ENCODE peak calls at places on chromosome 19, in nine cellular contexts. One of them, this sample, is unnamed.

GRCh38 chr19:16068696-16069259 is 7.5 kb upstream of the TPM4 start:
- DNase-seq in testis: no peak
- DNase-seq in bronchial epithelial cell: no peak
- DNase-seq in NCI-H1105: no peak
- DNase-seq in fibroblast of lung: peak; percentile 46
- DNase-seq in activated naive CD4-positive, alpha-beta T cell: no peak
- DNase-seq in stimulated activated CD4-positive, alpha-beta T cell treated with anti-CD3 and anti-CD28 coated beads, Interleukin-1b, Interleukin-23, amount 100 ng/mL, for 1 hour: no peak
- DNase-seq in hepatocyte: no peak
- DNase-seq in KG1: no peak
- DNase-seq in this sample: no peak

GRCh38 chr19:40398417-40399056 is 8.6 kb upstream of the HIPK4 start:
- DNase-seq in testis: peak; percentile 69
- DNase-seq in bronchial epithelial cell: peak; percentile 61
- DNase-seq in NCI-H1105: peak; percentile 7
- DNase-seq in fibroblast of lung: peak; percentile 55
- DNase-seq in activated naive CD4-positive, alpha-beta T cell: peak; percentile 9
- DNase-seq in stimulated activated CD4-positive, alpha-beta T cell treated with anti-CD3 and anti-CD28 coated beads, Interleukin-1b, Interleukin-23, amount 100 ng/mL, for 1 hour: no peak
- DNase-seq in hepatocyte: peak; percentile 50
- DNase-seq in KG1: no peak
- DNase-seq in this sample: peak; percentile 20

GRCh38 chr19:4051175-4052101 is 15.3 kb downstream of the ZBTB7A start:
- DNase-seq in testis: no peak
- DNase-seq in bronchial epithelial cell: peak; percentile 68
- DNase-seq in NCI-H1105: no peak
- DNase-seq in fibroblast of lung: peak; percentile 55
- DNase-seq in activated naive CD4-positive, alpha-beta T cell: no peak
- DNase-seq in stimulated activated CD4-positive, alpha-beta T cell treated with anti-CD3 and anti-CD28 coated beads, Interleukin-1b, Interleukin-23, amount 100 ng/mL, for 1 hour: no peak
- DNase-seq in hepatocyte: peak; percentile 66
- DNase-seq in KG1: no peak
- DNase-seq in this sample: no peak

GRCh38 chr19:35083678-35084077 is 31.9 kb upstream of the FXYD3 start:
- DNase-seq in testis: no peak
- DNase-seq in bronchial epithelial cell: no peak
- DNase-seq in NCI-H1105: no peak
- DNase-seq in fibroblast of lung: no peak
- DNase-seq in activated naive CD4-positive, alpha-beta T cell: no peak
- DNase-seq in stimulated activated CD4-positive, alpha-beta T cell treated with anti-CD3 and anti-CD28 coated beads, Interleukin-1b, Interleukin-23, amount 100 ng/mL, for 1 hour: no peak
- DNase-seq in hepatocyte: no peak
- DNase-seq in KG1: no peak
- DNase-seq in this sample: no peak

GRCh38 chr19:17079710-17080440 is 4.3 kb downstream of the MYO9B start:
- DNase-seq in testis: peak; percentile 74
- DNase-seq in bronchial epithelial cell: peak; percentile 97
- DNase-seq in NCI-H1105: no peak
- DNase-seq in fibroblast of lung: peak; percentile 99
- DNase-seq in activated naive CD4-positive, alpha-beta T cell: peak; percentile 19
- DNase-seq in stimulated activated CD4-positive, alpha-beta T cell treated with anti-CD3 and anti-CD28 coated beads, Interleukin-1b, Interleukin-23, amount 100 ng/mL, for 1 hour: peak; percentile 36
- DNase-seq in hepatocyte: peak; percentile 80
- DNase-seq in KG1: no peak
- DNase-seq in this sample: no peak

GRCh38 chr19:3358919-3359849 is 7.2 kb upstream of the NFIC start:
- DNase-seq in testis: peak; percentile 61
- DNase-seq in bronchial epithelial cell: no peak
- DNase-seq in NCI-H1105: no peak
- DNase-seq in fibroblast of lung: peak; percentile 57
- DNase-seq in activated naive CD4-positive, alpha-beta T cell: peak; percentile 28
- DNase-seq in stimulated activated CD4-positive, alpha-beta T cell treated with anti-CD3 and anti-CD28 coated beads, Interleukin-1b, Interleukin-23, amount 100 ng/mL, for 1 hour: no peak
- DNase-seq in hepatocyte: peak; percentile 62
- DNase-seq in KG1: no peak
- DNase-seq in this sample: peak; percentile 45

GRCh38 chr19:8069116-8069973 is 16.8 kb downstream of the CCL25 start:
- DNase-seq in testis: peak; percentile 50
- DNase-seq in bronchial epithelial cell: no peak
- DNase-seq in NCI-H1105: no peak
- DNase-seq in fibroblast of lung: no peak
- DNase-seq in activated naive CD4-positive, alpha-beta T cell: no peak
- DNase-seq in stimulated activated CD4-positive, alpha-beta T cell treated with anti-CD3 and anti-CD28 coated beads, Interleukin-1b, Interleukin-23, amount 100 ng/mL, for 1 hour: no peak
- DNase-seq in hepatocyte: no peak
- DNase-seq in KG1: no peak
- DNase-seq in this sample: no peak

GRCh38 chr19:44807652-44808462 is 1.0 kb upstream of the BCAM start:
- DNase-seq in testis: no peak
- DNase-seq in bronchial epithelial cell: peak; percentile 53
- DNase-seq in NCI-H1105: no peak
- DNase-seq in fibroblast of lung: peak; percentile 60
- DNase-seq in activated naive CD4-positive, alpha-beta T cell: no peak
- DNase-seq in stimulated activated CD4-positive, alpha-beta T cell treated with anti-CD3 and anti-CD28 coated beads, Interleukin-1b, Interleukin-23, amount 100 ng/mL, for 1 hour: no peak
- DNase-seq in hepatocyte: peak; percentile 72
- DNase-seq in KG1: no peak
- DNase-seq in this sample: peak; percentile 5

GRCh38 chr19:10074153-10074552 is 12.0 kb upstream of the SHFL start:
- DNase-seq in testis: no peak
- DNase-seq in bronchial epithelial cell: peak; percentile 13
- DNase-seq in NCI-H1105: no peak
- DNase-seq in fibroblast of lung: no peak
- DNase-seq in activated naive CD4-positive, alpha-beta T cell: no peak
- DNase-seq in stimulated activated CD4-positive, alpha-beta T cell treated with anti-CD3 and anti-CD28 coated beads, Interleukin-1b, Interleukin-23, amount 100 ng/mL, for 1 hour: no peak
- DNase-seq in hepatocyte: peak; percentile 59
- DNase-seq in KG1: no peak
- DNase-seq in this sample: peak; percentile 65

GRCh38 chr19:13984875-13985741 is 21.0 kb downstream of the RFX1 start:
- DNase-seq in testis: no peak
- DNase-seq in bronchial epithelial cell: no peak
- DNase-seq in NCI-H1105: no peak
- DNase-seq in fibroblast of lung: no peak
- DNase-seq in activated naive CD4-positive, alpha-beta T cell: no peak
- DNase-seq in stimulated activated CD4-positive, alpha-beta T cell treated with anti-CD3 and anti-CD28 coated beads, Interleukin-1b, Interleukin-23, amount 100 ng/mL, for 1 hour: no peak
- DNase-seq in hepatocyte: no peak
- DNase-seq in KG1: no peak
- DNase-seq in this sample: no peak

GRCh38 chr19:39246951-39247669 is 1.5 kb downstream of the IFNL4 start:
- DNase-seq in testis: peak; percentile 80
- DNase-seq in bronchial epithelial cell: no peak
- DNase-seq in NCI-H1105: peak; percentile 27
- DNase-seq in fibroblast of lung: peak; percentile 12
- DNase-seq in activated naive CD4-positive, alpha-beta T cell: no peak
- DNase-seq in stimulated activated CD4-positive, alpha-beta T cell treated with anti-CD3 and anti-CD28 coated beads, Interleukin-1b, Interleukin-23, amount 100 ng/mL, for 1 hour: no peak
- DNase-seq in hepatocyte: no peak
- DNase-seq in KG1: no peak
- DNase-seq in this sample: no peak

GRCh38 chr19:9586764-9587163 is 2.5 kb upstream of the ZNF121 start:
- DNase-seq in testis: peak; percentile 84
- DNase-seq in bronchial epithelial cell: peak; percentile 76
- DNase-seq in NCI-H1105: peak; percentile 33
- DNase-seq in fibroblast of lung: peak; percentile 51
- DNase-seq in activated naive CD4-positive, alpha-beta T cell: peak; percentile 51
- DNase-seq in stimulated activated CD4-positive, alpha-beta T cell treated with anti-CD3 and anti-CD28 coated beads, Interleukin-1b, Interleukin-23, amount 100 ng/mL, for 1 hour: peak; percentile 46
- DNase-seq in hepatocyte: peak; percentile 80
- DNase-seq in KG1: peak; percentile 73
- DNase-seq in this sample: peak; percentile 59

GRCh38 chr19:14731200-14731599 is 41.4 kb downstream of the ZNF333 start:
- DNase-seq in testis: peak; percentile 32
- DNase-seq in bronchial epithelial cell: no peak
- DNase-seq in NCI-H1105: no peak
- DNase-seq in fibroblast of lung: no peak
- DNase-seq in activated naive CD4-positive, alpha-beta T cell: no peak
- DNase-seq in stimulated activated CD4-positive, alpha-beta T cell treated with anti-CD3 and anti-CD28 coated beads, Interleukin-1b, Interleukin-23, amount 100 ng/mL, for 1 hour: no peak
- DNase-seq in hepatocyte: no peak
- DNase-seq in KG1: no peak
- DNase-seq in this sample: no peak

GRCh38 chr19:46426035-46426505 is 2.7 kb downstream of the PNMA8C start:
- DNase-seq in testis: no peak
- DNase-seq in bronchial epithelial cell: no peak
- DNase-seq in NCI-H1105: peak; percentile 58
- DNase-seq in fibroblast of lung: peak; percentile 43
- DNase-seq in activated naive CD4-positive, alpha-beta T cell: no peak
- DNase-seq in stimulated activated CD4-positive, alpha-beta T cell treated with anti-CD3 and anti-CD28 coated beads, Interleukin-1b, Interleukin-23, amount 100 ng/mL, for 1 hour: no peak
- DNase-seq in hepatocyte: peak; percentile 62
- DNase-seq in KG1: no peak
- DNase-seq in this sample: no peak

GRCh38 chr19:5138606-5139594 is 170.0 kb downstream of the KDM4B start:
- DNase-seq in testis: no peak
- DNase-seq in bronchial epithelial cell: peak; percentile 25
- DNase-seq in NCI-H1105: no peak
- DNase-seq in fibroblast of lung: peak; percentile 92
- DNase-seq in activated naive CD4-positive, alpha-beta T cell: peak; percentile 21
- DNase-seq in stimulated activated CD4-positive, alpha-beta T cell treated with anti-CD3 and anti-CD28 coated beads, Interleukin-1b, Interleukin-23, amount 100 ng/mL, for 1 hour: no peak
- DNase-seq in hepatocyte: no peak
- DNase-seq in KG1: peak; percentile 83
- DNase-seq in this sample: no peak

GRCh38 chr19:1104452-1105216 is 840 bp downstream of the GPX4 start:
- DNase-seq in testis: peak; percentile 78
- DNase-seq in bronchial epithelial cell: peak; percentile 40
- DNase-seq in NCI-H1105: peak; percentile 66
- DNase-seq in fibroblast of lung: peak; percentile 67
- DNase-seq in activated naive CD4-positive, alpha-beta T cell: peak; percentile 46
- DNase-seq in stimulated activated CD4-positive, alpha-beta T cell treated with anti-CD3 and anti-CD28 coated beads, Interleukin-1b, Interleukin-23, amount 100 ng/mL, for 1 hour: no peak
- DNase-seq in hepatocyte: peak; percentile 93
- DNase-seq in KG1: peak; percentile 30
- DNase-seq in this sample: peak; percentile 71

GRCh38 chr19:13099073-13099999 is 3.3 kb downstream of the LYL1 start:
- DNase-seq in testis: peak; percentile 67
- DNase-seq in bronchial epithelial cell: peak; percentile 62
- DNase-seq in NCI-H1105: no peak
- DNase-seq in fibroblast of lung: no peak
- DNase-seq in activated naive CD4-positive, alpha-beta T cell: peak; percentile 46
- DNase-seq in stimulated activated CD4-positive, alpha-beta T cell treated with anti-CD3 and anti-CD28 coated beads, Interleukin-1b, Interleukin-23, amount 100 ng/mL, for 1 hour: peak; percentile 52
- DNase-seq in hepatocyte: peak; percentile 63
- DNase-seq in KG1: peak; percentile 82
- DNase-seq in this sample: no peak

GRCh38 chr19:5120833-5121232 is 151.9 kb downstream of the KDM4B start:
- DNase-seq in testis: no peak
- DNase-seq in bronchial epithelial cell: no peak
- DNase-seq in NCI-H1105: no peak
- DNase-seq in fibroblast of lung: no peak
- DNase-seq in activated naive CD4-positive, alpha-beta T cell: no peak
- DNase-seq in stimulated activated CD4-positive, alpha-beta T cell treated with anti-CD3 and anti-CD28 coated beads, Interleukin-1b, Interleukin-23, amount 100 ng/mL, for 1 hour: no peak
- DNase-seq in hepatocyte: no peak
- DNase-seq in KG1: no peak
- DNase-seq in this sample: no peak

GRCh38 chr19:1521636-1522035 is 2.2 kb upstream of the PLK5 start:
- DNase-seq in testis: peak; percentile 85
- DNase-seq in bronchial epithelial cell: no peak
- DNase-seq in NCI-H1105: no peak
- DNase-seq in fibroblast of lung: no peak
- DNase-seq in activated naive CD4-positive, alpha-beta T cell: no peak
- DNase-seq in stimulated activated CD4-positive, alpha-beta T cell treated with anti-CD3 and anti-CD28 coated beads, Interleukin-1b, Interleukin-23, amount 100 ng/mL, for 1 hour: no peak
- DNase-seq in hepatocyte: no peak
- DNase-seq in KG1: no peak
- DNase-seq in this sample: no peak

GRCh38 chr19:4031420-4031819 is 23.9 kb downstream of the PIAS4 start:
- DNase-seq in testis: no peak
- DNase-seq in bronchial epithelial cell: no peak
- DNase-seq in NCI-H1105: no peak
- DNase-seq in fibroblast of lung: no peak
- DNase-seq in activated naive CD4-positive, alpha-beta T cell: no peak
- DNase-seq in stimulated activated CD4-positive, alpha-beta T cell treated with anti-CD3 and anti-CD28 coated beads, Interleukin-1b, Interleukin-23, amount 100 ng/mL, for 1 hour: no peak
- DNase-seq in hepatocyte: no peak
- DNase-seq in KG1: no peak
- DNase-seq in this sample: no peak

GRCh38 chr19:48496959-48497727 is 14.5 kb downstream of the LMTK3 start:
- DNase-seq in testis: no peak
- DNase-seq in bronchial epithelial cell: no peak
- DNase-seq in NCI-H1105: no peak
- DNase-seq in fibroblast of lung: no peak
- DNase-seq in activated naive CD4-positive, alpha-beta T cell: no peak
- DNase-seq in stimulated activated CD4-positive, alpha-beta T cell treated with anti-CD3 and anti-CD28 coated beads, Interleukin-1b, Interleukin-23, amount 100 ng/mL, for 1 hour: no peak
- DNase-seq in hepatocyte: no peak
- DNase-seq in KG1: no peak
- DNase-seq in this sample: no peak

GRCh38 chr19:45171211-45171623 is 6.8 kb downstream of the TRAPPC6A start:
- DNase-seq in testis: no peak
- DNase-seq in bronchial epithelial cell: no peak
- DNase-seq in NCI-H1105: no peak
- DNase-seq in fibroblast of lung: no peak
- DNase-seq in activated naive CD4-positive, alpha-beta T cell: no peak
- DNase-seq in stimulated activated CD4-positive, alpha-beta T cell treated with anti-CD3 and anti-CD28 coated beads, Interleukin-1b, Interleukin-23, amount 100 ng/mL, for 1 hour: no peak
- DNase-seq in hepatocyte: peak; percentile 3
- DNase-seq in KG1: no peak
- DNase-seq in this sample: no peak

GRCh38 chr19:33462112-33462726 is 59.4 kb downstream of the PEPD start:
- DNase-seq in testis: no peak
- DNase-seq in bronchial epithelial cell: no peak
- DNase-seq in NCI-H1105: no peak
- DNase-seq in fibroblast of lung: no peak
- DNase-seq in activated naive CD4-positive, alpha-beta T cell: no peak
- DNase-seq in stimulated activated CD4-positive, alpha-beta T cell treated with anti-CD3 and anti-CD28 coated beads, Interleukin-1b, Interleukin-23, amount 100 ng/mL, for 1 hour: no peak
- DNase-seq in hepatocyte: no peak
- DNase-seq in KG1: no peak
- DNase-seq in this sample: peak; percentile 38

GRCh38 chr19:811007-811434 is 10.7 kb downstream of the PLPPR3 start:
- DNase-seq in testis: no peak
- DNase-seq in bronchial epithelial cell: no peak
- DNase-seq in NCI-H1105: no peak
- DNase-seq in fibroblast of lung: no peak
- DNase-seq in activated naive CD4-positive, alpha-beta T cell: no peak
- DNase-seq in stimulated activated CD4-positive, alpha-beta T cell treated with anti-CD3 and anti-CD28 coated beads, Interleukin-1b, Interleukin-23, amount 100 ng/mL, for 1 hour: no peak
- DNase-seq in hepatocyte: no peak
- DNase-seq in KG1: no peak
- DNase-seq in this sample: no peak

GRCh38 chr19:2557093-2557440 is 81.1 kb downstream of the GADD45B start:
- DNase-seq in testis: no peak
- DNase-seq in bronchial epithelial cell: no peak
- DNase-seq in NCI-H1105: no peak
- DNase-seq in fibroblast of lung: no peak
- DNase-seq in activated naive CD4-positive, alpha-beta T cell: no peak
- DNase-seq in stimulated activated CD4-positive, alpha-beta T cell treated with anti-CD3 and anti-CD28 coated beads, Interleukin-1b, Interleukin-23, amount 100 ng/mL, for 1 hour: no peak
- DNase-seq in hepatocyte: no peak
- DNase-seq in KG1: no peak
- DNase-seq in this sample: no peak

GRCh38 chr19:52603558-52604207 is 33.6 kb downstream of the ZNF701 start:
- DNase-seq in testis: no peak
- DNase-seq in bronchial epithelial cell: no peak
- DNase-seq in NCI-H1105: no peak
- DNase-seq in fibroblast of lung: peak; percentile 18
- DNase-seq in activated naive CD4-positive, alpha-beta T cell: no peak
- DNase-seq in stimulated activated CD4-positive, alpha-beta T cell treated with anti-CD3 and anti-CD28 coated beads, Interleukin-1b, Interleukin-23, amount 100 ng/mL, for 1 hour: no peak
- DNase-seq in hepatocyte: no peak
- DNase-seq in KG1: no peak
- DNase-seq in this sample: no peak

GRCh38 chr19:23409392-23410048 is 14.2 kb upstream of the ZNF91 start:
- DNase-seq in testis: no peak
- DNase-seq in bronchial epithelial cell: no peak
- DNase-seq in NCI-H1105: no peak
- DNase-seq in fibroblast of lung: no peak
- DNase-seq in activated naive CD4-positive, alpha-beta T cell: no peak
- DNase-seq in stimulated activated CD4-positive, alpha-beta T cell treated with anti-CD3 and anti-CD28 coated beads, Interleukin-1b, Interleukin-23, amount 100 ng/mL, for 1 hour: no peak
- DNase-seq in hepatocyte: no peak
- DNase-seq in KG1: no peak
- DNase-seq in this sample: no peak

GRCh38 chr19:7907544-7907943 is 3.9 kb downstream of the MAP2K7 start:
- DNase-seq in testis: no peak
- DNase-seq in bronchial epithelial cell: no peak
- DNase-seq in NCI-H1105: no peak
- DNase-seq in fibroblast of lung: no peak
- DNase-seq in activated naive CD4-positive, alpha-beta T cell: no peak
- DNase-seq in stimulated activated CD4-positive, alpha-beta T cell treated with anti-CD3 and anti-CD28 coated beads, Interleukin-1b, Interleukin-23, amount 100 ng/mL, for 1 hour: no peak
- DNase-seq in hepatocyte: no peak
- DNase-seq in KG1: no peak
- DNase-seq in this sample: no peak

GRCh38 chr19:40921005-40921897 is 39.2 kb upstream of the CYP2A7 start:
- DNase-seq in testis: peak; percentile 36
- DNase-seq in bronchial epithelial cell: peak; percentile 77
- DNase-seq in NCI-H1105: no peak
- DNase-seq in fibroblast of lung: no peak
- DNase-seq in activated naive CD4-positive, alpha-beta T cell: no peak
- DNase-seq in stimulated activated CD4-positive, alpha-beta T cell treated with anti-CD3 and anti-CD28 coated beads, Interleukin-1b, Interleukin-23, amount 100 ng/mL, for 1 hour: no peak
- DNase-seq in hepatocyte: peak; percentile 86
- DNase-seq in KG1: no peak
- DNase-seq in this sample: no peak

GRCh38 chr19:10762656-10763055 is 44.8 kb downstream of the DNM2 start:
- DNase-seq in testis: no peak
- DNase-seq in bronchial epithelial cell: no peak
- DNase-seq in NCI-H1105: no peak
- DNase-seq in fibroblast of lung: no peak
- DNase-seq in activated naive CD4-positive, alpha-beta T cell: no peak
- DNase-seq in stimulated activated CD4-positive, alpha-beta T cell treated with anti-CD3 and anti-CD28 coated beads, Interleukin-1b, Interleukin-23, amount 100 ng/mL, for 1 hour: no peak
- DNase-seq in hepatocyte: no peak
- DNase-seq in KG1: no peak
- DNase-seq in this sample: no peak

GRCh38 chr19:4278460-4278901 is 585 bp upstream of the SHD start:
- DNase-seq in testis: no peak
- DNase-seq in bronchial epithelial cell: no peak
- DNase-seq in NCI-H1105: peak; percentile 65
- DNase-seq in fibroblast of lung: no peak
- DNase-seq in activated naive CD4-positive, alpha-beta T cell: no peak
- DNase-seq in stimulated activated CD4-positive, alpha-beta T cell treated with anti-CD3 and anti-CD28 coated beads, Interleukin-1b, Interleukin-23, amount 100 ng/mL, for 1 hour: no peak
- DNase-seq in hepatocyte: no peak
- DNase-seq in KG1: no peak
- DNase-seq in this sample: no peak